ENCODE peak calls at places on chromosomes 11 and 22, in five cellular contexts. A is GM23338, F is A673, H is pancreas, M is brain microvascular endothelial cell. B is an unnamed sample. For H3K27me3, the result is how much of the 10 kb centered on the place peaks cover.

GRCh38 chr11:104792861-104793260 is 105.4 kb downstream of the CASP12 start:
- DNase-seq in A (peak), F (no peak), H (no peak), M (no peak), B (no peak)

GRCh38 chr11:44627911-44628729 is 62.7 kb downstream of the CD82 start:
- DNase-seq in A (no peak), F (no peak), H (no peak), M (no peak), B (no peak)

GRCh38 chr11:33636104-33636503 is 64.5 kb downstream of the C11orf91 start:
- DNase-seq in A (no peak), F (no peak), H (no peak), M (peak), B (no peak)

GRCh38 chr11:115199501-115199900 is 304.7 kb downstream of the CADM1 start:
- DNase-seq in A (no peak), F (no peak), H (no peak), M (no peak), B (no peak)

GRCh38 chr22:19432092-19432844 is at the start of gene MRPL40:
- DNase-seq in A (peak), F (peak), H (peak), M (peak), B (peak)

GRCh38 chr11:126124284-126124683 is 61.6 kb upstream of the CDON start:
- DNase-seq in A (no peak), F (no peak), H (no peak), M (no peak), B (no peak)

GRCh38 chr11:121426476-121427454 is 25.3 kb upstream of the SORL1 start:
- DNase-seq in A (peak), F (no peak), H (peak), M (no peak), B (no peak)

GRCh38 chr11:47641585-47642098 is 717 bp downstream of the MTCH2 start:
- DNase-seq in A (peak), F (peak), H (no peak), M (no peak), B (no peak)

GRCh38 chr11:102560555-102561011 is 30.0 kb upstream of the MMP7 start:
- DNase-seq in A (no peak), F (peak), H (no peak), M (peak), B (peak)

GRCh38 chr22:46829140-46829891 is 66.9 kb downstream of the TBC1D22A start:
- DNase-seq in A (no peak), F (peak), H (no peak), M (peak), B (peak)

GRCh38 chr11:2864890-2865289 is 20.7 kb downstream of the CDKN1C start:
- DNase-seq in A (no peak), F (no peak), H (no peak), M (no peak), B (no peak)

DNA sequence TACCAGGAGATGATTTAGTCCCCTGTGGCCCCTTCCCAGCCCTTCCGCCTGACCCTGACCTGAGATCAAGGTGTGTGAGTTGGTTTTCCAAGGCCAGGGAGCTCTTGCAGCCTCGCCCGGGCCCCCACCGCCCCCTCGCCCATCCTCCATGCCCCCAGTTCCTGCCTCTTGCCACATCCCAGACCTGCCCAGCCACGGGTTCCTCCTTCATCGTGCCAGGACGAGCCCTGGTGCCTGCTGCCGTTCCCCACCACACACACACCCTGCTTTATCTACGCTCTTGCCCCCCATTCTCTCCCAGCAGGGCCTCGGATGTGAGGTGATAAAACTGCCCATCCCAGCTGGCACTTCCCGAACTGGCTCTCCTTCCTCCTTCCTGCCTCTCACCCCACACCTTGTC is 1.4 kb upstream of the LIF start:
- DNase-seq in A (no peak), F (no peak), H (no peak), M (no peak), B (no peak)
- H3K27me3 ChIP-seq in A (under half), F (under half), H (under half), M (under half), B (under half)

DNA sequence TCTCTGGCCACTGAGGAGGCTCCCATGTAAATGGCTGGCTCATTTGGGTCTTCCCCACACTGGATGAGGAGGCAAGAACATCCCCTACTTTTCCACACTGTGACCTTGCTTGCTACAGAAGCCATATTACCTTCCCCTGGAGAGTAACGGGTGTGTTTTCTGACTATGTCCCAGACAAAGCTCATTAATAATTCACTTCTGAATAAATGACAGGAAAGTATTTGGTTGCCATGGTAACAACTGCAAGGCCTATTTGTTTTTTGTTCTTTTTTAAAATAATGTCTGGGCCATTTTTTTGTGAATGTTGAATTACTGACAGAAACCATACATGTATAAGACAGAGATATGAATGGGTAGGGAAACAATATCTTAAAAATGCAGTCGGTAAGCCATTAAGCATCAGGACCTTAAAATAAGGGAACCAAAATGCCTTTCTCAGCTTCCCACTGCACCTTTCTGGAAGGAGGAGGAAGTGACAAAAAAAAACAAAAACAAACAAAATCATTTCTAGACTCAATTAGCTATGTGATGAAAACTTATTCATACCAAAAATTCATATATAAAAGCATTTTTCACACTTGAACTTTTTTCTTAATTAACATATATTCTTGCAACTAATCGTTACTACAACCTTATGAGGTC is 31.9 kb downstream of the SLC1A2 start:
- DNase-seq in A (no peak), F (peak), H (no peak), M (no peak), B (no peak)
- TF ChIP-seq CTCF in A (no peak), F (no peak), H (no peak), M (peak), B (no peak)

DNA sequence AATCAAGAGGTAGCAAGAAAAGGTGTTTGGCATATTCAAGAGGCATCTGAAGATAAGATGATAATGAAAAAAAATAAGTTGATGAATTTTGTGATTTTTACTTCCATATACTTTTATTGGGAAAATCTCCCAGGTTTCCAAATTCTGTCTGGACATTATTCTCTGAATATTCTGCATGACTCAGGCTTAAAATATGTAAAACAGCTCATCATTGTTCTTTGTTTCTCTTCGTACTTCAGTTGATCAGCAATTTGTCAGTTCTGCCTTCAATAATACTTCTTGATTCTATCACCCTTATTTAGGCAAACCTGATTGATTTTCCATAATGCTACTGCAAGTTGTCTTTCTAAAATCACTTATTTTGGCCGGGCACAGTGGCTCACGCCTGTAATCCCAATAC is 30.2 kb downstream of the GTF2H1 start:
- DNase-seq in A (no peak), F (no peak), H (no peak), M (no peak), B (no peak)
- H3K27me3 ChIP-seq in A (under half), F (under half), H (under half), M (under half), B (under half)

GRCh38 chr11:45671246-45672171 is 6.1 kb upstream of the CHST1 start:
- DNase-seq in A (peak), F (no peak), H (no peak), M (no peak), B (no peak)
- TF ChIP-seq CTCF in A (peak), F (peak), H (no peak), M (no peak), B (no peak)

DNA sequence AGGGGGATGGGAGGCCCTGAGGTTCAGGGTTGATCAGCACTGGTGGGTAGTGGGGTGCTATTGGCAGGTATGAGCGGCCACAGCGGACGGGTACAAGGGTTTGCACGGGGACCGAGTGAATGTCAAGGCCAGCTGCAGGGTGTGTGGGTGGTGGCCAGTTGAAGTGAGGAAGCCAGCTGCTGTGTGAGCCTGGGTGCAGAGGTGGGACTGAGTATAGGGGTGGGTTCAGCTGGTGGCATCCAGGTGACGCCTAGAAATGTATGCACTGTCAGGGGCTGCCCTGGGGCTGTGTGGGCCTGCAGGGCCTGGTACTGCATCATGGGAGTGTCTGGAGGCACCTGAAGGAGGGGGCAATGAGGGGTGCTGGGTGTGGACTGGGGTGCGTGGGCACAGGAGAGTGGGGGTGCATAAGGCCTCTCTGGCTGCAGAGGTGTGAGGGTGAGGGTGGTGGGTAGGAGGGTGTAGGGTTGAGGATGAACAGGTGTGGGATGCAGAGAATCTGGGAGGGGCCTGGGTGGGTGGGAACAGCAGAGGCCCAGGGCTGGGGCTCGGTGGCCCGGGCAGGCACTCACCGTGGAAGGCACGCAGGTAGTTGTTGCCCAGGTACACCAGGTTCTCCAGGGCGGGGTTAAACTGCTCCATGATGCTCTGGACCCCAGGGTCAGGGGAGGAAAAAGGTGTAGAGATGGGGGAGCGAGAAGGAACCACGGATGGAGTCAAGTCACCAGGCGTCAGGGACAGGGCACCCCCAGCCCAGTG is 1.7 kb downstream of the BAIAP2L2 start:
- DNase-seq in A (no peak), F (no peak), H (no peak), M (no peak), B (no peak)
- H3K27me3 ChIP-seq in A (under half), F (under half), H (under half), M (under half), B (under half)

GRCh38 chr11:68763926-68764657 is 12.8 kb upstream of the TESMIN start:
- DNase-seq in A (no peak), F (no peak), H (no peak), M (no peak), B (no peak)
- TF ChIP-seq CTCF in A (peak), F (peak), H (no peak), M (peak), B (peak)

DNA sequence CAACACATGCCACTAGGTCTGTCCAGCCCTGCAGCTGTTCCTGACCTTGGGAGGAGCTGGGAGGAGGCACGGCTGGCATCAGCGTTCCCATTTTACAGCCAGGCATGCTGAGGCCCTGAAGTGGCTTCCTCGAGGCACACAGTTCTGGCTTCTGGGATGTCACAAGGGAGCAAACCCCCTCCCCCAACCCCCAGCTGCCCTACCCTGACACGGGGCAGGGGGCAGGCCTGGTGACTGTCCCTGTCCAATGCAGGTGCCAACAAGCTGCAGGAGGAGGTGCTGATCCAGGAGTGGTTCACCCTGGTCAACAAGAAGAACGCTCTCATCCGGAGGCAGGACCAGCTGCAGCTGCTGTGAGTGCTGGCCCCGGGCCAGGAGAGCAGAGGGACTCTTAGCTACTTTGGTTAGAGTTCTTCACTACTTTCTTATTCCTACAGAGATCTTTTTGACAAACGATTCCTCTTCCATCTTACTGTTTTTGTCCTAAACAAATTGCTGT is 5.3 kb downstream of the KCNK7 start:
- DNase-seq in A (no peak), F (peak), H (no peak), M (no peak), B (no peak)
- H3K27me3 ChIP-seq in A (half or more), F (under half), H (under half), M (under half), B (under half)